ENCODE peak calls at places on chromosome 7, in eight cellular contexts. N is Calu3, L is GM13976, R is ascending aorta, E is WTC11, S is HCT116, V is AG09309, M is fibroblast of villous mesenchyme. K is an unnamed sample.

GRCh38 chr7:919114-919442 is 35.4 kb downstream of the ADAP1 start:
- DNase-seq in V (no peak), N (no peak), L (no peak), E (peak), M (no peak), S (no peak), R (no peak), K (no peak)

GRCh38 chr7:55409474-55410225 is 44.5 kb downstream of the LANCL2 start:
- DNase-seq in R (no peak), S (no peak), E (no peak), N (no peak), L (no peak), V (no peak), M (peak), K (peak)

GRCh38 chr7:41107330-41107937 is 595.5 kb downstream of the INHBA start:
- DNase-seq in R (no peak), N (peak), L (no peak), M (no peak), V (no peak), E (no peak), S (peak), K (peak)

GRCh38 chr7:1646391-1646790 is 23.7 kb upstream of the ELFN1 start:
- DNase-seq in E (no peak), R (no peak), L (no peak), N (no peak), M (no peak), S (no peak), V (no peak), K (no peak)

GRCh38 chr7:145269418-145270161 is 433.7 kb upstream of the TPK1 start:
- DNase-seq in E (peak), S (no peak), N (no peak), V (no peak), M (no peak), R (no peak), L (no peak), K (no peak)

GRCh38 chr7:80634505-80634904 is 3.9 kb upstream of the CD36 start:
- DNase-seq in E (no peak), V (peak), M (peak), S (no peak), R (no peak), N (no peak), L (no peak), K (peak)

GRCh38 chr7:50791363-50791762 is 8.7 kb upstream of the GRB10 start:
- DNase-seq in N (no peak), S (no peak), R (no peak), L (no peak), M (no peak), E (no peak), V (no peak), K (no peak)

GRCh38 chr7:74351836-74352235 is 62.6 kb downstream of the CLIP2 start:
- DNase-seq in R (no peak), L (no peak), S (no peak), M (no peak), N (no peak), E (no peak), V (no peak), K (no peak)

GRCh38 chr7:25803117-25803887 is 348.7 kb upstream of the NFE2L3 start:
- DNase-seq in M (no peak), V (no peak), L (no peak), N (no peak), R (no peak), E (no peak), S (no peak), K (no peak)

GRCh38 chr7:25809441-25809840 is 342.6 kb upstream of the NFE2L3 start:
- DNase-seq in R (no peak), V (no peak), L (no peak), E (no peak), N (no peak), M (no peak), S (no peak), K (no peak)

GRCh38 chr7:25805027-25805687 is 346.8 kb upstream of the NFE2L3 start:
- DNase-seq in S (no peak), M (peak), V (no peak), E (no peak), N (no peak), L (no peak), R (no peak), K (no peak)

GRCh38 chr7:25804154-25804553 is 347.8 kb upstream of the NFE2L3 start:
- DNase-seq in R (no peak), M (no peak), V (no peak), L (no peak), S (no peak), E (no peak), N (no peak), K (no peak)

GRCh38 chr7:25807212-25807611 is 344.8 kb upstream of the NFE2L3 start:
- DNase-seq in N (no peak), M (no peak), L (no peak), V (no peak), E (no peak), R (no peak), S (no peak), K (no peak)
- TF ChIP-seq CTCF in N (no peak), M (no peak), L (no peak), V (no peak), E (no peak), R (no peak), S (no peak), K (no peak)

DNA sequence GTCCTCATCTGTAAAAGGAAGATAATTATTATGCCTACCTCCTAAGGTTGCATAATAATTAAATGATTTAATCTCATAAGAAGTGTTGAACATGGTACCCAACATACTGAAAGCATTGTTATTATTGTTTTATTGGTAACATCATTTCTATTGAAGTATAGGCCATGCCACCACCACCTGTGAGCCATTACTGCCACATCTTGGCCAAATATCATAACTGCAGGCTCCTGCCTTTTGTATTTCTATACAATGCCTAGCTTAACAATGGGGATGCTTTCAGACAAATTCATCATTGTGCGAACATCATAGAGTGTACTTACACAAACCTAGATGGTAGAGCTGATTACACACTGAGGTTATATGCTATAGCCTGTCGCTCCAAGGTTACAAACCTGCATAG is 61.1 kb upstream of the NPSR1 start:
- DNase-seq in S (peak), M (no peak), N (peak), L (no peak), R (no peak), E (peak), V (no peak), K (no peak)
- TF ChIP-seq CTCF in S (peak), M (no peak), N (peak), L (peak), R (no peak), E (peak), V (no peak), K (peak)

GRCh38 chr7:158019726-158020705 is 567.6 kb downstream of the PTPRN2 start:
- DNase-seq in R (no peak), N (no peak), M (no peak), S (no peak), E (no peak), V (no peak), L (no peak), K (no peak)

GRCh38 chr7:158020706-158021095 is 566.9 kb downstream of the PTPRN2 start:
- DNase-seq in L (no peak), V (no peak), S (no peak), R (no peak), E (no peak), N (no peak), M (no peak), K (no peak)

GRCh38 chr7:158023157-158023556 is 564.5 kb downstream of the PTPRN2 start:
- DNase-seq in L (no peak), S (no peak), V (no peak), R (no peak), M (no peak), N (no peak), E (no peak), K (no peak)

GRCh38 chr7:158022601-158023000 is 565.0 kb downstream of the PTPRN2 start:
- DNase-seq in M (no peak), V (no peak), S (no peak), L (no peak), E (no peak), R (no peak), N (no peak), K (no peak)

DNA sequence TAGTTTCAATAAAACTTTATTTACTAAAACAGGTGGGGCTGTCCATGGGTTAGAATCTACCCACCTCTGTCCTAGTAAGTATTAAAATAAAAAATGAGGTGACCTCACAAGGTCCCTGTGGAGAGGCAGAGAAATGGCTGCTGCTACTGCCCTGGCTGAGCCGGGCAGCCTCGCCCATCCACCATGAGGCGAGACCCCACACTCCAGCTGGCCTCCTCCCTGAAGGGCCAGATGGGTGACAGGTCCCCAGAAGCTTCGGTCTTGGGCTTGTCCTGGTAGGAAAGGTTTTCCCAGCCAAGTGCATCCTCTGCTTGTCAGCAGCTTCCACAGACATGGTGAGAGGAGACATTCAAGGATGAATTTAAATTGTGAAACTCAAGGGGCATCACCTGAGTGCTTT is 565.8 kb downstream of the PTPRN2 start:
- DNase-seq in S (no peak), L (no peak), M (no peak), E (no peak), R (no peak), N (no peak), V (no peak), K (no peak)
- TF ChIP-seq CTCF in S (no peak), L (no peak), M (no peak), E (no peak), R (no peak), N (no peak), V (no peak), K (no peak)

GRCh38 chr7:39924122-39924521 is 25.9 kb upstream of the CDK13 start:
- DNase-seq in R (no peak), N (no peak), V (no peak), L (no peak), E (no peak), M (no peak), S (no peak), K (no peak)
- TF ChIP-seq CTCF in R (no peak), N (no peak), V (no peak), L (no peak), E (no peak), M (peak), S (no peak), K (no peak)

GRCh38 chr7:36594445-36594844 is 129.8 kb downstream of the AOAH start:
- DNase-seq in M (no peak), E (no peak), R (no peak), N (no peak), V (no peak), L (no peak), S (no peak), K (no peak)
- TF ChIP-seq CTCF in M (no peak), E (no peak), R (no peak), N (no peak), V (no peak), L (no peak), S (no peak), K (no peak)

DNA sequence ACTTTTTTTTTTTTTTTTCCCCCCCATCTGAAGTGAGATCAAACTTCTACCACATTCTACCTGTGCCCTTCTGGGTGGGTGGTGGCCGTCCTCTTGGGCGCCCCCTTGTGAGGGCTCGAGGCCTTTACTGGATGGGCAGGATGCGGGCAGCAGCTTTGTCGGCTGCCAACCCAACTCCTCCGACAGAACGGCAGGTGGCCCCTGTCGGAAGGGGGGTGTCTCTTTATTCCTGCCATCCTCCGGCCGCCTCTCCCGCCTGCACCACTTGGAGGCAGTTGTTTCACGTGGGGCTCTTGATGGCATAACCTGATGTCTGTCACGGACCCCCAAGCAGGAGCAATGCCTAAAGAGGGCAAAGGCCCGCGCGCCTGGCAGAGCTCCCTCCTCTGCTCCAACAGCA is 31.0 kb downstream of the AMZ1 start:
- DNase-seq in S (no peak), N (peak), M (no peak), V (no peak), L (peak), R (no peak), E (peak), K (no peak)
- TF ChIP-seq CTCF in S (peak), N (peak), M (peak), V (peak), L (peak), R (peak), E (peak), K (peak)

GRCh38 chr7:129431911-129432643 is 2.2 kb upstream of the STRIP2 start:
- DNase-seq in S (no peak), V (no peak), R (no peak), E (no peak), M (no peak), L (no peak), N (no peak), K (no peak)
- TF ChIP-seq CTCF in S (no peak), V (no peak), R (no peak), E (no peak), M (no peak), L (no peak), N (no peak), K (no peak)

DNA sequence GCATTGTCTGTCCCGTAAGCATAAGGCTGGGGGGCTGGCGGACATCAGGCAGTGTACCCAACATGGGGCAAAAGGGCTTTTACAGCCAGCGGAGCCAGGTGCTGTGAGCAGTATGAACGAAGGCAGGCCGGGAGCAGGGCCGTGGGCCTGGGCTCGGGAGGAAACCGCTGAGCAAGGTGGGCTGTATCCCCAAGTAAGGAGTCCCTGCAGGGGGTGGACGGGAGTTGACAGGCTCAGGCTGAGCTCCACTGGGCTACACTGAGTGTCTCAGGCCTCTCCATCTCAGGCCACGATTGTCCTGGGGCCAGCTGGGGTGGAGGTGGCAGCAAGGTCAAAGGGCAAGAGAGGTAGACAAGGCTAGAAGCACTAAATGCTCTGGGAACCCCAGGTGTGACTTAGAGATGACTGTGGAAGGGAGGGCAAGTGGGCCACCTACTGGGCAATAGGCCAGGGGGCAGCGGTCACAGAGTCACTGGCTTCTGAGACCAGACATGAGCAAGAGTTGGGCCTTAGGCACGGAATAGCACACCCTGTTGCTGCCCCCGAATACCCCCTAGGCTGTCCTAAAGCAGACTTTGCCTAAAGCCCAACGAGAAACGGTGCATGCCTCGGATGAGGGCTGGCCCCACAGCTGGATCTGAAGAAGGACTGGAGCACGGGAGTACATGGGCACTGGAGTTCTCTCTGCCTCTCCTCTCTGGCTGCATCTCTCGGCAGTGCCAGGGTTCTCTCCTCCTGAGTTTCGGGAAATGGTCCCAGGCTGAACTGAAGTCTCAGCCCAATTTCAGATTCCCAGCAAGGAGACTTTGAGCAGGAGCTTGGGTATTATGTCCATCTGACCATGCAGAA is 10.8 kb upstream of the RAMP3 start:
- DNase-seq in M (no peak), E (no peak), R (no peak), S (no peak), L (no peak), N (peak), V (no peak), K (no peak)
- TF ChIP-seq CTCF in M (no peak), E (no peak), R (no peak), S (no peak), L (no peak), N (no peak), V (no peak), K (no peak)

K was measured in HFFc6.